ENCODE peak calls at places on chromosome 13, in four cellular contexts. A is HepG2, W is H1, M is K562. J is an unnamed sample.

GRCh38 chr13:99465454-99465853 is 35.8 kb upstream of the TM9SF2 start:
- DNase-seq in A (no peak), W (no peak), M (no peak), J (no peak)

GRCh38 chr13:101059803-101060202 is 356.5 kb downstream of the NALCN start:
- DNase-seq in A (no peak), W (no peak), M (no peak), J (no peak)

GRCh38 chr13:110723598-110723997 is 10.1 kb downstream of the ING1 start:
- DNase-seq in A (no peak), W (no peak), M (no peak), J (no peak)

GRCh38 chr13:44385847-44386246 is 12.2 kb downstream of the SERP2 start:
- DNase-seq in A (no peak), W (no peak), M (no peak), J (no peak)

GRCh38 chr13:37923236-37923635 is 53.7 kb upstream of the TRPC4 start:
- DNase-seq in A (no peak), W (no peak), M (peak), J (no peak)

GRCh38 chr13:44240611-44241010 is 133.0 kb upstream of the SERP2 start:
- DNase-seq in A (no peak), W (no peak), M (no peak), J (no peak)

GRCh38 chr13:20131057-20131832 is 29.6 kb downstream of the GJA3 start:
- DNase-seq in A (no peak), W (no peak), M (no peak), J (no peak)

GRCh38 chr13:49791214-49791752 is 1.2 kb downstream of the KPNA3 start:
- DNase-seq in A (peak), W (no peak), M (no peak), J (no peak)

GRCh38 chr13:54965881-54966280 is 1937.3 kb downstream of the OLFM4 start:
- DNase-seq in A (no peak), W (no peak), M (no peak), J (no peak)

GRCh38 chr13:85316501-85316900 is 482.7 kb downstream of the SLITRK6 start:
- DNase-seq in A (no peak), W (no peak), M (no peak), J (no peak)

GRCh38 chr13:110616103-110617101 is 1.1 kb downstream of the NAXD start:
- DNase-seq in A (peak), W (peak), M (peak), J (peak)

GRCh38 chr13:93227906-93228801 is 1.5 kb downstream of the GPC6 start:
- DNase-seq in A (peak), W (peak), M (peak), J (no peak)

GRCh38 chr13:97268772-97269171 is 46.6 kb downstream of the MBNL2 start:
- DNase-seq in A (no peak), W (no peak), M (no peak), J (no peak)

GRCh38 chr13:35225159-35225558 is 251.3 kb downstream of the MAB21L1 start:
- DNase-seq in A (no peak), W (no peak), M (no peak), J (no peak)

GRCh38 chr13:98998831-98999634 is 21.2 kb upstream of the DOCK9 start:
- DNase-seq in A (no peak), W (no peak), M (no peak), J (no peak)

GRCh38 chr13:70173236-70173959 is 65.1 kb upstream of the KLHL1 start:
- DNase-seq in A (no peak), W (no peak), M (no peak), J (no peak)

GRCh38 chr13:98105929-98106336 is 37.0 kb upstream of the FARP1 start:
- DNase-seq in A (peak), W (no peak), M (peak), J (no peak)

GRCh38 chr13:23466144-23467002 is 32.9 kb upstream of the SACS start:
- DNase-seq in A (peak), W (peak), M (peak), J (peak)

GRCh38 chr13:54750521-54750920 is 1721.9 kb downstream of the OLFM4 start:
- DNase-seq in A (no peak), W (no peak), M (no peak), J (no peak)

GRCh38 chr13:74062933-74063332 is 71.3 kb downstream of the KLF12 start:
- DNase-seq in A (no peak), W (no peak), M (no peak), J (no peak)

GRCh38 chr13:98853791-98854191 is 101.3 kb upstream of the SLC15A1 start:
- DNase-seq in A (no peak), W (no peak), M (no peak), J (no peak)

GRCh38 chr13:20414475-20415287 is 111.0 kb downstream of the CRYL1 start:
- DNase-seq in A (no peak), W (peak), M (no peak), J (no peak)

GRCh38 chr13:36344173-36344572 is 2.0 kb downstream of the SPART start:
- DNase-seq in A (no peak), W (no peak), M (peak), J (no peak)

GRCh38 chr13:99339736-99340392 is 32.7 kb upstream of the GPR183 start:
- DNase-seq in A (no peak), W (peak), M (peak), J (no peak)

GRCh38 chr13:23828866-23829265 is 60.3 kb downstream of the MIPEP start:
- DNase-seq in A (no peak), W (no peak), M (no peak), J (no peak)

GRCh38 chr13:20270163-20270865 is 38.2 kb upstream of the GJB6 start:
- DNase-seq in A (no peak), W (no peak), M (no peak), J (no peak)

GRCh38 chr13:77729502-77730221 is 32.2 kb downstream of the SLAIN1 start:
- DNase-seq in A (no peak), W (no peak), M (no peak), J (no peak)

DNA sequence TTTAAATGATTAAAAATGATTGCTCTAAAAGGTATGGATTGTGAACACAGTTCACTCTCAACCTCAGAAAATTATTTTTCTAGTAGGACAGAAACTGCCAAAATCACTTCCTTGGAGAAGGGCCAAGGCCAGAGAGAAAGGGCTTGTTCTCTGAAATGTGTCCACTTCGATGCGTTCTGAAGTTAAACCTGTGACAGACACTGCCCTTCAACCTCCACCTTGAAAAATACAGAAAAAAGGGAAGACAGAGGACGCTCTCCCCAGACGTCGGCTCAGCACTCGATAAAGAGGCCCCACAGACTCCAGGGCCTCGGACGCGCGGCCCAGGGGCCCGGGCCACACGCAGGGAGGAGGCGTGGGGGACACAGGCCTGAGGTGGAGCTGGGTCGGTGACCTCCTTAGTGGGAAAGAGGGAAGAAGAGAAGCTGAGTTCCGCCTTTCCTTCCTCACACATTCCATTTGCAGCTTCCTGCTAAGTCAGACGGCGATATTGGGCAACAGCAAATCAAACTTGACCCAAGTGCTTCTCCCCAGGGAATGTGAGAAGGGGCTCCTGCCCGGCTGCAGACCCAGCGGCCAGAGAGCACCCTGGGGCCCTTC is 63.6 kb downstream of the RASA3 start:
- DNase-seq in A (no peak), W (no peak), M (no peak), J (no peak)
- TF ChIP-seq JUND in A (no peak), W (no peak), M (no peak), J (no peak)

DNA sequence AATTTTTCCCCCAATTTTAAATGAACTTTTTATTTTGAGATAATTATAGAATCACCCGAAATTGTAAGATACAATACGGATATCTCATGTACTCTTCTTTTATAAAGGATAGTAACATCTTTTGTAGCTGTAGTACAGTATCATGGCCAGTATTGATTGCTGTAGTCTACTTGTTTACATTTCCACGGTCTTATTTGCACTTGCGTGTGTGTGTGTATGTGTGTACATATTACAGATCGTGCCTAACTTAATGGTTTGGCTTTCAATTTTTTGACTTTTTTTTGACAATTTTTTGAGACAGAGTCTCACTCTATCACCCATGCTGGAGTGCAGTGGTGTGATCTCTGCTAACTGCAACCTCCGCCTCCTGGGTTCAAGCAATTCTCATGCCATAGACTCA is 6.7 kb downstream of the PAN3 start:
- DNase-seq in A (peak), W (no peak), M (no peak), J (no peak)
- TF ChIP-seq FOSL1 in A (no peak), W (no peak), M (no peak), J (no peak)

GRCh38 chr13:114108141-114108761 is 24.2 kb downstream of the RASA3 start:
- DNase-seq in A (no peak), W (no peak), M (no peak), J (no peak)
- TF ChIP-seq JUND in A (no peak), W (no peak), M (no peak), J (no peak)

GRCh38 chr13:48648446-48648845 is 5.3 kb upstream of the CYSLTR2 start:
- DNase-seq in A (no peak), W (no peak), M (no peak), J (no peak)
- TF ChIP-seq FOSL1 in A (no peak), W (no peak), M (no peak), J (no peak)

DNA sequence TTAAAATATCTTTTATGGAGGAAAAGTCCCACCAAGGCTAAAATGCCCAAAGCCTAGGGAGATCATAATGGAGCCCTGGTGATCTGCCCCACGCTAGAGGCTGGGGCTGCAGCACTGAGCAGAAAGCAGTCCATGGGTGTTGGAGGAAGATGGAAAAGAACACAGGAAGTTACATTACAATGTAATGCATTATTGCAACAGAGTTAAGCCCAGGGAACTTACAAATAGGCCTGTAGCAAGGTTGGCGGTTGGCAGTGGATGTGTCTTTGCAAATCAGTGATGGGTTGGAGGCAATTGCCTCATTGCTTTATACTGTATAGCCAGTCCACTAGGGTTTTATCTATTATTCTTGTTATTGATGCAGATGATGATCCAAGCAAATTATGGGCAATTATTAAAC is 399.9 kb downstream of the NDFIP2 start:
- DNase-seq in A (no peak), W (no peak), M (no peak), J (no peak)
- TF ChIP-seq JUND in A (no peak), W (no peak), M (no peak), J (no peak)

DNA sequence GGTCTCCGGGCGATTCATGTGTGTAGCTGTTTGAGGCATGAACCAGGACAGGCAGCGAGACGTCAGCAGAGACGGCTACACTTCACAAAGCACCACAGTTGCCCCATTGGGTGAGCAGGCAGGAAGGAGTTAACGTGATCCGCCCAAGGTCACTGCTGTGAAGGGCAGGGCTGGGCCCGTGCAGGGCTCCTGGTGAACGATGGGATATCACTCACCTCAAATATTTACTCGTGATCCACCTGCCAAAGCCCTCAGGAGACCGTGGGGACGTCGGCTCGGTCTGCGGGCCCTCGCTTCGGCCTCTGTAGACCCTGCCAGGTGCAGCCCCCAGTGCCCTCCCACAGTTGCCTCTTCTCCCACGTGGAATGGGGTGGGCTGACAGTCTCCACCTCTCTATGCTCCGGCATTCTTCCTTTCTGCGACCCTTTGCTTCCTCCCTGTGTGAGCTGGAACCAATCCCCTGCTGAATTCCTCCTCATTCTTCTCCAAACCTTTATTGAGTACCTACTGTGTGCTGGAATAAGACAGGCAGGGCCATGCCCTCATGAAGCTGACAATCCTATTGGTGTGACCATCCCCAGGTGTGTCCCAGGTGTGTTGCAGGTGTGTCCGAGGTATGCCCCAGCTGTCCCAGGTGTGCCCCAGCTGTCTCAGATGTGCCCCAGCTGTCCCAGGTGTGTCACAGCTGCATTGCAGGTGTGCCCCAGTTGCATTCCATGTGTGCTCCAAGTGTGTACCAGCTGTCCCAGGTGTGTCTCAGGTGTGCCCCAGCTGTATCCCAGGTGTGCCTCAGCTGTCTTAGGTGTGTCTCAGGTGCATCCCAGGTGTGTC is 2.1 kb upstream of the GRK1 start:
- DNase-seq in A (no peak), W (no peak), M (no peak), J (no peak)
- TF ChIP-seq FOSL1 in A (no peak), W (no peak), M (no peak), J (no peak)

J was measured in HCT116.